ENCODE peak calls at places on chromosome 4, in seven cellular contexts. One of them, this sample, is unnamed.

GRCh38 chr4:177309525-177310371 is at the start of gene NEIL3:
- DNase-seq in HepG2: peak; percentile 79
- DNase-seq in hepatocyte: peak; percentile 95
- DNase-seq in SK-N-SH: peak; percentile 97
- DNase-seq in IMR-90: peak; percentile 79
- DNase-seq in fibroblast of lung: peak; percentile 89
- DNase-seq in H1: peak; percentile 61
- DNase-seq in this sample: peak; percentile 90

GRCh38 chr4:95549246-95550138 is 719 bp upstream of the UNC5C start:
- DNase-seq in HepG2: no peak
- DNase-seq in hepatocyte: peak; percentile 43
- DNase-seq in SK-N-SH: peak; percentile 63
- DNase-seq in IMR-90: peak; percentile 19
- DNase-seq in fibroblast of lung: peak; percentile 68
- DNase-seq in H1: no peak
- DNase-seq in this sample: peak; percentile 60

GRCh38 chr4:1175635-1176229 is 3.3 kb upstream of the SPON2 start:
- DNase-seq in HepG2: no peak
- DNase-seq in hepatocyte: no peak
- DNase-seq in SK-N-SH: no peak
- DNase-seq in IMR-90: no peak
- DNase-seq in fibroblast of lung: no peak
- DNase-seq in H1: no peak
- DNase-seq in this sample: no peak

GRCh38 chr4:45350438-45350837 is 624.1 kb upstream of the GNPDA2 start:
- DNase-seq in HepG2: no peak
- DNase-seq in hepatocyte: no peak
- DNase-seq in SK-N-SH: no peak
- DNase-seq in IMR-90: no peak
- DNase-seq in fibroblast of lung: peak; percentile 66
- DNase-seq in H1: no peak
- DNase-seq in this sample: peak; percentile 31

GRCh38 chr4:186658657-186659056 is 65.0 kb downstream of the FAT1 start:
- DNase-seq in HepG2: no peak
- DNase-seq in hepatocyte: no peak
- DNase-seq in SK-N-SH: no peak
- DNase-seq in IMR-90: no peak
- DNase-seq in fibroblast of lung: no peak
- DNase-seq in H1: no peak
- DNase-seq in this sample: no peak

GRCh38 chr4:158777423-158777822 is 8.6 kb downstream of the FNIP2 start:
- DNase-seq in HepG2: peak; percentile 45
- DNase-seq in hepatocyte: peak; percentile 22
- DNase-seq in SK-N-SH: no peak
- DNase-seq in IMR-90: no peak
- DNase-seq in fibroblast of lung: no peak
- DNase-seq in H1: no peak
- DNase-seq in this sample: no peak

GRCh38 chr4:165720411-165721082 is 152.5 kb upstream of the TLL1 start:
- DNase-seq in HepG2: no peak
- DNase-seq in hepatocyte: no peak
- DNase-seq in SK-N-SH: no peak
- DNase-seq in IMR-90: no peak
- DNase-seq in fibroblast of lung: no peak
- DNase-seq in H1: no peak
- DNase-seq in this sample: no peak

GRCh38 chr4:14743172-14743571 is 259.1 kb upstream of the CPEB2 start:
- DNase-seq in HepG2: no peak
- DNase-seq in hepatocyte: no peak
- DNase-seq in SK-N-SH: no peak
- DNase-seq in IMR-90: no peak
- DNase-seq in fibroblast of lung: no peak
- DNase-seq in H1: no peak
- DNase-seq in this sample: no peak

GRCh38 chr4:37885496-37885895 is 5.4 kb upstream of the TBC1D1 start:
- DNase-seq in HepG2: no peak
- DNase-seq in hepatocyte: peak; percentile 32
- DNase-seq in SK-N-SH: peak; percentile 23
- DNase-seq in IMR-90: peak; percentile 43
- DNase-seq in fibroblast of lung: peak; percentile 71
- DNase-seq in H1: no peak
- DNase-seq in this sample: no peak

GRCh38 chr4:158131037-158131436 is 41.8 kb downstream of the GASK1B start:
- DNase-seq in HepG2: no peak
- DNase-seq in hepatocyte: no peak
- DNase-seq in SK-N-SH: no peak
- DNase-seq in IMR-90: no peak
- DNase-seq in fibroblast of lung: peak; percentile 31
- DNase-seq in H1: no peak
- DNase-seq in this sample: no peak

GRCh38 chr4:121143126-121143525 is 21.0 kb downstream of the TNIP3 start:
- DNase-seq in HepG2: no peak
- DNase-seq in hepatocyte: no peak
- DNase-seq in SK-N-SH: no peak
- DNase-seq in IMR-90: peak; percentile 11
- DNase-seq in fibroblast of lung: no peak
- DNase-seq in H1: no peak
- DNase-seq in this sample: no peak

GRCh38 chr4:8829584-8829983 is 42.1 kb downstream of the HMX1 start:
- DNase-seq in HepG2: no peak
- DNase-seq in hepatocyte: no peak
- DNase-seq in SK-N-SH: no peak
- DNase-seq in IMR-90: no peak
- DNase-seq in fibroblast of lung: no peak
- DNase-seq in H1: no peak
- DNase-seq in this sample: no peak

GRCh38 chr4:186137193-186137792 is 32.8 kb downstream of the FAM149A start:
- DNase-seq in HepG2: no peak
- DNase-seq in hepatocyte: peak; percentile 30
- DNase-seq in SK-N-SH: peak; percentile 55
- DNase-seq in IMR-90: peak; percentile 27
- DNase-seq in fibroblast of lung: peak; percentile 47
- DNase-seq in H1: no peak
- DNase-seq in this sample: peak; percentile 34

GRCh38 chr4:55031158-55031557 is 94.2 kb downstream of the KDR start:
- DNase-seq in HepG2: no peak
- DNase-seq in hepatocyte: no peak
- DNase-seq in SK-N-SH: no peak
- DNase-seq in IMR-90: no peak
- DNase-seq in fibroblast of lung: no peak
- DNase-seq in H1: no peak
- DNase-seq in this sample: no peak

GRCh38 chr4:6884341-6884870 is 25.2 kb upstream of the TBC1D14 start:
- DNase-seq in HepG2: no peak
- DNase-seq in hepatocyte: no peak
- DNase-seq in SK-N-SH: no peak
- DNase-seq in IMR-90: peak; percentile 15
- DNase-seq in fibroblast of lung: peak; percentile 21
- DNase-seq in H1: no peak
- DNase-seq in this sample: peak; percentile 66

GRCh38 chr4:107987916-107988762 is 1.6 kb upstream of the HADH start:
- DNase-seq in HepG2: no peak
- DNase-seq in hepatocyte: no peak
- DNase-seq in SK-N-SH: no peak
- DNase-seq in IMR-90: no peak
- DNase-seq in fibroblast of lung: no peak
- DNase-seq in H1: no peak
- DNase-seq in this sample: peak; percentile 43

GRCh38 chr4:10007436-10007740 is 13.9 kb downstream of the SLC2A9 start:
- DNase-seq in HepG2: no peak
- DNase-seq in hepatocyte: no peak
- DNase-seq in SK-N-SH: no peak
- DNase-seq in IMR-90: no peak
- DNase-seq in fibroblast of lung: no peak
- DNase-seq in H1: no peak
- DNase-seq in this sample: no peak

GRCh38 chr4:153512952-153513500 is 46.9 kb downstream of the TMEM131L start:
- DNase-seq in HepG2: no peak
- DNase-seq in hepatocyte: no peak
- DNase-seq in SK-N-SH: no peak
- DNase-seq in IMR-90: peak; percentile 49
- DNase-seq in fibroblast of lung: peak; percentile 55
- DNase-seq in H1: no peak
- DNase-seq in this sample: no peak

GRCh38 chr4:125838924-125839323 is 524.2 kb downstream of the FAT4 start:
- DNase-seq in HepG2: no peak
- DNase-seq in hepatocyte: no peak
- DNase-seq in SK-N-SH: peak; percentile 26
- DNase-seq in IMR-90: peak; percentile 13
- DNase-seq in fibroblast of lung: no peak
- DNase-seq in H1: no peak
- DNase-seq in this sample: no peak

GRCh38 chr4:26326791-26327190 is 6.0 kb downstream of the RBPJ start:
- DNase-seq in HepG2: no peak
- DNase-seq in hepatocyte: no peak
- DNase-seq in SK-N-SH: no peak
- DNase-seq in IMR-90: peak; percentile 95
- DNase-seq in fibroblast of lung: peak; percentile 87
- DNase-seq in H1: no peak
- DNase-seq in this sample: no peak

GRCh38 chr4:147825451-147826287 is 93.8 kb downstream of the ARHGAP10 start:
- DNase-seq in HepG2: no peak
- DNase-seq in hepatocyte: no peak
- DNase-seq in SK-N-SH: no peak
- DNase-seq in IMR-90: no peak
- DNase-seq in fibroblast of lung: peak; percentile 8
- DNase-seq in H1: no peak
- DNase-seq in this sample: no peak

GRCh38 chr4:75099321-75099720 is 166.4 kb downstream of the PARM1 start:
- DNase-seq in HepG2: no peak
- DNase-seq in hepatocyte: no peak
- DNase-seq in SK-N-SH: no peak
- DNase-seq in IMR-90: no peak
- DNase-seq in fibroblast of lung: no peak
- DNase-seq in H1: no peak
- DNase-seq in this sample: no peak

GRCh38 chr4:15084780-15085179 is 82.5 kb downstream of the CPEB2 start:
- DNase-seq in HepG2: no peak
- DNase-seq in hepatocyte: no peak
- DNase-seq in SK-N-SH: no peak
- DNase-seq in IMR-90: no peak
- DNase-seq in fibroblast of lung: no peak
- DNase-seq in H1: no peak
- DNase-seq in this sample: no peak

GRCh38 chr4:64539234-64539849 is 130.1 kb upstream of the TECRL start:
- DNase-seq in HepG2: peak; percentile 55
- DNase-seq in hepatocyte: peak; percentile 76
- DNase-seq in SK-N-SH: peak; percentile 50
- DNase-seq in IMR-90: peak; percentile 49
- DNase-seq in fibroblast of lung: peak; percentile 65
- DNase-seq in H1: no peak
- DNase-seq in this sample: peak; percentile 78

GRCh38 chr4:95238554-95238953 is 310.2 kb downstream of the UNC5C start:
- DNase-seq in HepG2: no peak
- DNase-seq in hepatocyte: no peak
- DNase-seq in SK-N-SH: no peak
- DNase-seq in IMR-90: no peak
- DNase-seq in fibroblast of lung: no peak
- DNase-seq in H1: no peak
- DNase-seq in this sample: no peak

GRCh38 chr4:53057679-53058078 is 195.6 kb downstream of the RASL11B start:
- DNase-seq in HepG2: no peak
- DNase-seq in hepatocyte: no peak
- DNase-seq in SK-N-SH: no peak
- DNase-seq in IMR-90: no peak
- DNase-seq in fibroblast of lung: no peak
- DNase-seq in H1: no peak
- DNase-seq in this sample: no peak

GRCh38 chr4:7132730-7133582 is 59.4 kb upstream of the SORCS2 start:
- DNase-seq in HepG2: no peak
- DNase-seq in hepatocyte: no peak
- DNase-seq in SK-N-SH: no peak
- DNase-seq in IMR-90: peak; percentile 11
- DNase-seq in fibroblast of lung: peak; percentile 81
- DNase-seq in H1: no peak
- DNase-seq in this sample: no peak

GRCh38 chr4:153114771-153115321 is 89.4 kb upstream of the TRIM2 start:
- DNase-seq in HepG2: no peak
- DNase-seq in hepatocyte: peak; percentile 29
- DNase-seq in SK-N-SH: no peak
- DNase-seq in IMR-90: peak; percentile 84
- DNase-seq in fibroblast of lung: peak; percentile 72
- DNase-seq in H1: no peak
- DNase-seq in this sample: no peak

GRCh38 chr4:24979554-24979953 is 51.2 kb downstream of the LGI2 start:
- DNase-seq in HepG2: no peak
- DNase-seq in hepatocyte: no peak
- DNase-seq in SK-N-SH: no peak
- DNase-seq in IMR-90: no peak
- DNase-seq in fibroblast of lung: no peak
- DNase-seq in H1: no peak
- DNase-seq in this sample: no peak

GRCh38 chr4:106035204-106035603 is 139.9 kb downstream of the NPNT start:
- DNase-seq in HepG2: peak; percentile 59
- DNase-seq in hepatocyte: no peak
- DNase-seq in SK-N-SH: no peak
- DNase-seq in IMR-90: no peak
- DNase-seq in fibroblast of lung: no peak
- DNase-seq in H1: no peak
- DNase-seq in this sample: no peak
- TF ChIP-seq CTCF in HepG2: no peak
- TF ChIP-seq CTCF in hepatocyte: no peak
- TF ChIP-seq CTCF in SK-N-SH: no peak
- TF ChIP-seq CTCF in IMR-90: no peak
- TF ChIP-seq CTCF in fibroblast of lung: no peak
- TF ChIP-seq CTCF in H1: no peak
- TF ChIP-seq CTCF in this sample: no peak

GRCh38 chr4:84623661-84624060 is 40.7 kb downstream of the CDS1 start:
- DNase-seq in HepG2: no peak
- DNase-seq in hepatocyte: no peak
- DNase-seq in SK-N-SH: no peak
- DNase-seq in IMR-90: no peak
- DNase-seq in fibroblast of lung: no peak
- DNase-seq in H1: no peak
- DNase-seq in this sample: peak; percentile 29
- H2AFZ ChIP-seq in HepG2: no peak overlapping the region
- H2AFZ ChIP-seq in hepatocyte: no peak overlapping the region
- H2AFZ ChIP-seq in SK-N-SH: no peak overlapping the region
- H2AFZ ChIP-seq in IMR-90: no peak overlapping the region
- H2AFZ ChIP-seq in fibroblast of lung: no peak overlapping the region
- H2AFZ ChIP-seq in H1: no peak overlapping the region
- H2AFZ ChIP-seq in this sample: no peak overlapping the region

DNA sequence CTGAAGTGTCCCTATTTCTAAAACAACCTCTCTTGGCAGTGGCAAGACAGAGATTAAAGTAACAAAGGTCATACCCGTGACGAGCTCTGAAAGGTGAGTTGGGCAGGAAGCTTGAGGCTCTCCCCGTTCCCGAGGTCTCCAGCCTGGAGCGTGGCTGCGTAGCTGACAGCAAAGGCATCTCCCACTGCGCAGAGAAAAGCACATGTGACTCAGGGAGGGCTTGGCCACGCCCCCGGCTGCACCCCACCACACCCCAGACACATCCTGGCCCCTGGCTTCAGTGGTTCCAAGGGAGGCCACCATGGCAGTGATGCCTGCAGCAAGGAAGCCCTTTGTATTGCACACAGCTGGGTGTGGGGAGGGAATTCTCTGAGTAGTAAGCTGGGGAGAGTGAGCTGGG is 23.1 kb downstream of the EVC2 start:
- DNase-seq in HepG2: no peak
- DNase-seq in hepatocyte: no peak
- DNase-seq in SK-N-SH: no peak
- DNase-seq in IMR-90: no peak
- DNase-seq in fibroblast of lung: no peak
- DNase-seq in H1: no peak
- DNase-seq in this sample: no peak
- H3K27ac ChIP-seq in HepG2: no peak overlapping the region
- H3K27ac ChIP-seq in hepatocyte: no peak overlapping the region
- H3K27ac ChIP-seq in SK-N-SH: no peak overlapping the region
- H3K27ac ChIP-seq in IMR-90: no peak overlapping the region
- H3K27ac ChIP-seq in fibroblast of lung: no peak overlapping the region
- H3K27ac ChIP-seq in H1: no peak overlapping the region
- H3K27ac ChIP-seq in this sample: no peak overlapping the region

GRCh38 chr4:139892973-139893736 is 227.5 kb downstream of the MGST2 start:
- DNase-seq in HepG2: no peak
- DNase-seq in hepatocyte: no peak
- DNase-seq in SK-N-SH: no peak
- DNase-seq in IMR-90: no peak
- DNase-seq in fibroblast of lung: no peak
- DNase-seq in H1: no peak
- DNase-seq in this sample: peak; percentile 39
- TF ChIP-seq CTCF in HepG2: no peak
- TF ChIP-seq CTCF in hepatocyte: no peak
- TF ChIP-seq CTCF in SK-N-SH: no peak
- TF ChIP-seq CTCF in IMR-90: no peak
- TF ChIP-seq CTCF in fibroblast of lung: no peak
- TF ChIP-seq CTCF in H1: no peak
- TF ChIP-seq CTCF in this sample: no peak